ENCODE peak calls at places on chromosomes 5 and 9, in ten cellular contexts. One of them, this sample, is unnamed.

GRCh38 chr9:120710110-120710981 is 3.9 kb downstream of the MEGF9 start:
- DNase-seq in ovary: no peak
- DNase-seq in transverse colon: no peak
- DNase-seq in A549: peak; percentile 74
- DNase-seq in HepG2: peak; percentile 81
- DNase-seq in tibial nerve: no peak
- DNase-seq in sigmoid colon: no peak
- DNase-seq in upper lobe of left lung: no peak
- DNase-seq in H1: no peak
- DNase-seq in K562: peak; percentile 82
- DNase-seq in this sample: no peak

GRCh38 chr5:29170609-29171008 is 2022.9 kb upstream of the CDH6 start:
- DNase-seq in ovary: no peak
- DNase-seq in transverse colon: no peak
- DNase-seq in A549: no peak
- DNase-seq in HepG2: no peak
- DNase-seq in tibial nerve: no peak
- DNase-seq in sigmoid colon: no peak
- DNase-seq in upper lobe of left lung: no peak
- DNase-seq in H1: no peak
- DNase-seq in K562: no peak
- DNase-seq in this sample: no peak

GRCh38 chr5:176362098-176362442 is 506 bp upstream of the KIAA1191 start:
- DNase-seq in ovary: no peak
- DNase-seq in transverse colon: no peak
- DNase-seq in A549: no peak
- DNase-seq in HepG2: no peak
- DNase-seq in tibial nerve: no peak
- DNase-seq in sigmoid colon: no peak
- DNase-seq in upper lobe of left lung: no peak
- DNase-seq in H1: no peak
- DNase-seq in K562: peak; percentile 21
- DNase-seq in this sample: no peak

GRCh38 chr5:76007904-76008303 is 75.3 kb upstream of the SV2C start:
- DNase-seq in ovary: no peak
- DNase-seq in transverse colon: no peak
- DNase-seq in A549: no peak
- DNase-seq in HepG2: no peak
- DNase-seq in tibial nerve: no peak
- DNase-seq in sigmoid colon: no peak
- DNase-seq in upper lobe of left lung: no peak
- DNase-seq in H1: no peak
- DNase-seq in K562: no peak
- DNase-seq in this sample: no peak

GRCh38 chr9:127919253-127919815 is 2.5 kb upstream of the ST6GALNAC4 start:
- DNase-seq in ovary: peak; percentile 87
- DNase-seq in transverse colon: peak; percentile 86
- DNase-seq in A549: peak; percentile 98
- DNase-seq in HepG2: peak; percentile 87
- DNase-seq in tibial nerve: peak; percentile 86
- DNase-seq in sigmoid colon: peak; percentile 96
- DNase-seq in upper lobe of left lung: peak; percentile 96
- DNase-seq in H1: no peak
- DNase-seq in K562: peak; percentile 72
- DNase-seq in this sample: peak; percentile 83

GRCh38 chr9:116152390-116152789 is 1.2 kb upstream of the PAPPA start:
- DNase-seq in ovary: no peak
- DNase-seq in transverse colon: no peak
- DNase-seq in A549: no peak
- DNase-seq in HepG2: peak; percentile 16
- DNase-seq in tibial nerve: no peak
- DNase-seq in sigmoid colon: no peak
- DNase-seq in upper lobe of left lung: no peak
- DNase-seq in H1: no peak
- DNase-seq in K562: peak; percentile 14
- DNase-seq in this sample: no peak

GRCh38 chr5:137347865-137348264 is 151.3 kb downstream of the SPOCK1 start:
- DNase-seq in ovary: no peak
- DNase-seq in transverse colon: no peak
- DNase-seq in A549: no peak
- DNase-seq in HepG2: no peak
- DNase-seq in tibial nerve: no peak
- DNase-seq in sigmoid colon: no peak
- DNase-seq in upper lobe of left lung: no peak
- DNase-seq in H1: no peak
- DNase-seq in K562: no peak
- DNase-seq in this sample: no peak

GRCh38 chr5:16385516-16386090 is 80.0 kb downstream of the ZNF622 start:
- DNase-seq in ovary: no peak
- DNase-seq in transverse colon: no peak
- DNase-seq in A549: no peak
- DNase-seq in HepG2: no peak
- DNase-seq in tibial nerve: no peak
- DNase-seq in sigmoid colon: no peak
- DNase-seq in upper lobe of left lung: no peak
- DNase-seq in H1: no peak
- DNase-seq in K562: no peak
- DNase-seq in this sample: no peak

GRCh38 chr9:8486095-8486494 is 686.5 kb upstream of the DMAC1 start:
- DNase-seq in ovary: peak; percentile 29
- DNase-seq in transverse colon: peak; percentile 27
- DNase-seq in A549: peak; percentile 13
- DNase-seq in HepG2: no peak
- DNase-seq in tibial nerve: peak; percentile 15
- DNase-seq in sigmoid colon: no peak
- DNase-seq in upper lobe of left lung: no peak
- DNase-seq in H1: peak; percentile 50
- DNase-seq in K562: no peak
- DNase-seq in this sample: peak; percentile 28

GRCh38 chr5:34977934-34978616 is 48.7 kb downstream of the DNAJC21 start:
- DNase-seq in ovary: no peak
- DNase-seq in transverse colon: no peak
- DNase-seq in A549: no peak
- DNase-seq in HepG2: no peak
- DNase-seq in tibial nerve: no peak
- DNase-seq in sigmoid colon: no peak
- DNase-seq in upper lobe of left lung: no peak
- DNase-seq in H1: no peak
- DNase-seq in K562: no peak
- DNase-seq in this sample: no peak

GRCh38 chr5:113140837-113141661 is 164.5 kb downstream of the DCP2 start:
- DNase-seq in ovary: no peak
- DNase-seq in transverse colon: no peak
- DNase-seq in A549: no peak
- DNase-seq in HepG2: no peak
- DNase-seq in tibial nerve: peak; percentile 26
- DNase-seq in sigmoid colon: peak; percentile 79
- DNase-seq in upper lobe of left lung: no peak
- DNase-seq in H1: no peak
- DNase-seq in K562: no peak
- DNase-seq in this sample: no peak

GRCh38 chr5:93273176-93273575 is 307.8 kb downstream of the NR2F1-AS1 start:
- DNase-seq in ovary: no peak
- DNase-seq in transverse colon: no peak
- DNase-seq in A549: no peak
- DNase-seq in HepG2: no peak
- DNase-seq in tibial nerve: no peak
- DNase-seq in sigmoid colon: no peak
- DNase-seq in upper lobe of left lung: no peak
- DNase-seq in H1: no peak
- DNase-seq in K562: no peak
- DNase-seq in this sample: no peak

GRCh38 chr9:131095666-131096489 is 453 bp upstream of the AIF1L start:
- DNase-seq in ovary: no peak
- DNase-seq in transverse colon: no peak
- DNase-seq in A549: peak; percentile 44
- DNase-seq in HepG2: peak; percentile 56
- DNase-seq in tibial nerve: no peak
- DNase-seq in sigmoid colon: no peak
- DNase-seq in upper lobe of left lung: no peak
- DNase-seq in H1: peak; percentile 68
- DNase-seq in K562: peak; percentile 100
- DNase-seq in this sample: peak; percentile 31

GRCh38 chr5:153520952-153521351 is 30.5 kb downstream of the GRIA1 start:
- DNase-seq in ovary: no peak
- DNase-seq in transverse colon: no peak
- DNase-seq in A549: no peak
- DNase-seq in HepG2: no peak
- DNase-seq in tibial nerve: no peak
- DNase-seq in sigmoid colon: no peak
- DNase-seq in upper lobe of left lung: no peak
- DNase-seq in H1: no peak
- DNase-seq in K562: no peak
- DNase-seq in this sample: no peak

DNA sequence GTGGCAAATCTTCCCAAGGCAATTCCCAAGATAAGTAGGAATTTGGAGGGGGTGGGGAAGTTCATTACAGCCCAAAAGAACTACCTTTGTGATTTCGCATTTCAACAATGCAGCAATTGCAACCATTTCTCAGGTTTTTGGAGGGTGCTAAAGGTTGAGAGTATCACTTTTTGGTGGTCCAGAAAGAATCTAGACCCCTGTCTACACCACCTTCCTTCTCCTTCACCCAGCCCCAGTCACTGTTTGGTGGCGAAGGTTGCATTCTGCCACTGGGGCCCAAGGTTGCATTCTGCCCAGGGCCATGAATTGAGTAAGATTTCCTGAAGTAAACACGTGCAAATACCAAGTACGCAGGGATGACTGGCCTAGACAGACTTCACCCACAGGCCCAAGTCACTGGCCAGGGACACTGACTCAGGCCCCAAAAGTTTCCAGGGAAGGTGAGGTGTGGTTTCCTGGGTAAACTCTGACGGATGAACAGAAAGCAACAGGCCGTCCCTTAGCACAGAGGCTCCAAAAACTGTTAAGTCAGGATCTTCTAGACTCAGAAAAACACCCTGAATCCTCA is 5.7 kb downstream of the PDE6A start:
- DNase-seq in ovary: no peak
- DNase-seq in transverse colon: no peak
- DNase-seq in A549: peak; percentile 94
- DNase-seq in HepG2: no peak
- DNase-seq in tibial nerve: no peak
- DNase-seq in sigmoid colon: no peak
- DNase-seq in upper lobe of left lung: peak; percentile 27
- DNase-seq in H1: no peak
- DNase-seq in K562: peak; percentile 36
- DNase-seq in this sample: no peak
- H3K4me3 ChIP-seq in ovary: no peak overlapping the region
- H3K4me3 ChIP-seq in transverse colon: no peak overlapping the region
- H3K4me3 ChIP-seq in A549: no peak overlapping the region
- H3K4me3 ChIP-seq in HepG2: no peak overlapping the region
- H3K4me3 ChIP-seq in tibial nerve: no peak overlapping the region
- H3K4me3 ChIP-seq in sigmoid colon: no peak overlapping the region
- H3K4me3 ChIP-seq in upper lobe of left lung: no peak overlapping the region
- H3K4me3 ChIP-seq in H1: no peak overlapping the region
- H3K4me3 ChIP-seq in K562: no peak overlapping the region
- H3K4me3 ChIP-seq in this sample: no peak overlapping the region

DNA sequence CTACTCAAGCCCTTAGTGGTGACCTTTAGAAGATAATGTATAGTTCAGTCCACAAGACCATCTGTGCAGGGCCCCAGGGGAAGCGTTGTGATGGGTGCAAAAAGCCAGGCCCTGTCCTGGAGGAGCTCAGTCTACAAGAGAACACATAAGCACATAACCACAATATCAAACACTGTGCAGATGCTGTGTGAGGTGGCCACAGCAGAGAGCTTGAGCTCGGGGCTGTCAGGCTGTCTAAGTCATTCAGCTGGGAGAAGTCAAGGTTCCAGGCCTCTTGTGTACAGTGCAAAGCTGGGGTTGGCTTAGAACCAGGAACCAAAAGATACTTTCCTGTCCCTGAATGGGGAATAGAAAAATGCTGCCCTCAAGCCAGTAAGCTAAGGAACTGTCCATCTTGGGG is 75.0 kb downstream of the PRDM6 start:
- DNase-seq in ovary: no peak
- DNase-seq in transverse colon: no peak
- DNase-seq in A549: no peak
- DNase-seq in HepG2: no peak
- DNase-seq in tibial nerve: no peak
- DNase-seq in sigmoid colon: no peak
- DNase-seq in upper lobe of left lung: no peak
- DNase-seq in H1: no peak
- DNase-seq in K562: no peak
- DNase-seq in this sample: no peak
- TF ChIP-seq EP300 in ovary: no peak
- TF ChIP-seq EP300 in transverse colon: no peak
- TF ChIP-seq EP300 in A549: no peak
- TF ChIP-seq EP300 in HepG2: no peak
- TF ChIP-seq EP300 in tibial nerve: no peak
- TF ChIP-seq EP300 in sigmoid colon: no peak
- TF ChIP-seq EP300 in upper lobe of left lung: no peak
- TF ChIP-seq EP300 in H1: no peak
- TF ChIP-seq EP300 in K562: no peak
- TF ChIP-seq EP300 in this sample: no peak

GRCh38 chr9:35689601-35690446 is at the start of gene TPM2:
- DNase-seq in ovary: peak; percentile 68
- DNase-seq in transverse colon: peak; percentile 73
- DNase-seq in A549: peak; percentile 88
- DNase-seq in HepG2: no peak
- DNase-seq in tibial nerve: no peak
- DNase-seq in sigmoid colon: peak; percentile 96
- DNase-seq in upper lobe of left lung: no peak
- DNase-seq in H1: peak; percentile 66
- DNase-seq in K562: no peak
- DNase-seq in this sample: peak; percentile 37
- TF ChIP-seq POLR2A in ovary: peak; percentile 41
- TF ChIP-seq POLR2A in transverse colon: peak; percentile 80
- TF ChIP-seq POLR2A in A549: peak; percentile 99
- TF ChIP-seq POLR2A in HepG2: no peak
- TF ChIP-seq POLR2A in tibial nerve: no peak
- TF ChIP-seq POLR2A in sigmoid colon: peak; percentile 91
- TF ChIP-seq POLR2A in upper lobe of left lung: peak; percentile 21
- TF ChIP-seq POLR2A in H1: peak; percentile 86
- TF ChIP-seq POLR2A in K562: no peak
- TF ChIP-seq POLR2A in this sample: no peak

DNA sequence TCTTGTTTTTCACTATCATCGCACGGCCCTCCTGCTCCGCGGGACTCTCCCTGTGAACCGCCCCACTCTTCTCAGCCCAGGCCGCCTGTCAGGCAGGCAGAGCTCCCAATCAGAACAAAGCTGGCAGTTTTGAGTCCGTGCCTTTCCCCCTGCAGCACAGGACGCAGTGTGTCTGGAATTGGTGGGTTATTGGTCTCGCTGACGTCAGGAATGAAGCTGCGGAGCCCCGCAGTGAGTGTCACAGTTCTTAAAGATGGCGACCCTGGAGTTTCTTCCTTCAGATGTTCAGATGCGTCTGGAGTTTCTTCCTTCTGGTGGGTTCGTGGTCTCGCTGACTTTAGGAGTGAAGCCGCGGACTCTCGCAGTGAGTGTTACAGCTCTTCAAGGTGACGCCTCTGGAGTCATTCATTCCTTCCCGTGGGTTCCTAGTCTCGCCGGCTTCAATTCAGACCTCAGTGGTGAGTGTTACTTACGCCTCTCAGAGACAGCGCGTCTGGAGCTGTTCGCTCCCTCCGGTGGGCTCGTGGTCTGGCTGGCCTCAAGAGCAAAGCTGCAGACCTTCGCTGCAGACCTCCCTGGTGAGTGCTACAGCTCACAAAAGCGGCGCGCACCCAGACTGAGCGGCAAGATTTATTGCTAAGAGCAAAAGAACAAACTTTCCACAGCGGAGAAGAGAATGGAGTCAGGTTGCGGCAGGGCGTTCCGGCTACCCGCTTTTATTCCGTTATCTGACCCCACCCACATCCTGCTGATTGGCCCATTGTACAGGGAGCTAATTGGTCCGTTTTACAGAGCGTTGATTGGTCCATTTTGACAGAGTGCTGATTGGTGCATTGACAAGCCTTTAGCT is 7.4 kb downstream of the ZDHHC11B start:
- DNase-seq in ovary: no peak
- DNase-seq in transverse colon: no peak
- DNase-seq in A549: no peak
- DNase-seq in HepG2: no peak
- DNase-seq in tibial nerve: no peak
- DNase-seq in sigmoid colon: peak; percentile 66
- DNase-seq in upper lobe of left lung: peak; percentile 25
- DNase-seq in H1: no peak
- DNase-seq in K562: peak; percentile 77
- DNase-seq in this sample: no peak
- H3K4me3 ChIP-seq in ovary: no peak overlapping the region
- H3K4me3 ChIP-seq in transverse colon: peak overlapping the region; percentile 14
- H3K4me3 ChIP-seq in A549: no peak overlapping the region
- H3K4me3 ChIP-seq in HepG2: no peak overlapping the region
- H3K4me3 ChIP-seq in tibial nerve: no peak overlapping the region
- H3K4me3 ChIP-seq in sigmoid colon: peak overlapping the region; percentile 39
- H3K4me3 ChIP-seq in upper lobe of left lung: no peak overlapping the region
- H3K4me3 ChIP-seq in H1: no peak overlapping the region
- H3K4me3 ChIP-seq in K562: peak overlapping the region; percentile 34
- H3K4me3 ChIP-seq in this sample: no peak overlapping the region